ENCODE peak calls at places on chromosomes 6 and 20, in nine cellular contexts. V is endodermal cell, L is transverse colon, S is heart right ventricle, R is pancreas, B is psoas muscle, Q is brain microvascular endothelial cell, E is small intestine, Z is lower lobe of right lung. T is an unnamed sample. For H3K36me3, the result is how much of the 10 kb centered on the place peaks cover.

GRCh38 chr20:21373436-21373835 is 23.9 kb downstream of the NKX2-4 start:
- DNase-seq in V (no peak), L (no peak), S (no peak), R (no peak), B (no peak), Q (no peak), E (no peak), Z (no peak), T (no peak)

GRCh38 chr20:41154436-41155176 is 17.3 kb downstream of the PLCG1 start:
- DNase-seq in V (no peak), L (no peak), S (peak), R (no peak), B (peak), Q (no peak), E (no peak), Z (no peak), T (no peak)

GRCh38 chr20:23652371-23652770 is 14.6 kb upstream of the CST3 start:
- DNase-seq in V (no peak), L (no peak), S (no peak), R (no peak), B (no peak), Q (peak), E (no peak), Z (no peak), T (no peak)

GRCh38 chr20:25146976-25147375 is 48.5 kb upstream of the ENTPD6 start:
- DNase-seq in V (no peak), L (no peak), S (no peak), R (no peak), B (no peak), Q (no peak), E (no peak), Z (no peak), T (no peak)

GRCh38 chr6:68126089-68126749 is 508.9 kb upstream of the ADGRB3 start:
- DNase-seq in V (no peak), L (no peak), S (no peak), R (no peak), B (no peak), Q (no peak), E (no peak), Z (no peak), T (no peak)

GRCh38 chr6:119337252-119337651 is 12.3 kb downstream of the MAN1A1 start:
- DNase-seq in V (no peak), L (no peak), S (no peak), R (no peak), B (no peak), Q (no peak), E (no peak), Z (no peak), T (no peak)

GRCh38 chr6:9523462-9523861 is 891.4 kb downstream of the TFAP2A start:
- DNase-seq in V (no peak), L (no peak), S (no peak), R (no peak), B (no peak), Q (peak), E (no peak), Z (no peak), T (no peak)

GRCh38 chr20:9617940-9618339 is 103.5 kb downstream of the LAMP5 start:
- DNase-seq in V (peak), L (no peak), S (no peak), R (peak), B (no peak), Q (peak), E (peak), Z (no peak), T (no peak)

GRCh38 chr20:34344256-34344637 is 18.8 kb upstream of the ITCH start:
- DNase-seq in V (no peak), L (no peak), S (no peak), R (no peak), B (no peak), Q (no peak), E (no peak), Z (no peak), T (no peak)

GRCh38 chr20:41714030-41714429 is 95.9 kb upstream of the CHD6 start:
- DNase-seq in V (no peak), L (no peak), S (no peak), R (no peak), B (no peak), Q (no peak), E (no peak), Z (no peak), T (no peak)

GRCh38 chr20:5835870-5836269 is 85.7 kb downstream of the SHLD1 start:
- DNase-seq in V (no peak), L (no peak), S (no peak), R (no peak), B (no peak), Q (no peak), E (no peak), Z (no peak), T (no peak)

GRCh38 chr20:43812216-43812615 is 85.4 kb upstream of the GTSF1L start:
- DNase-seq in V (no peak), L (no peak), S (no peak), R (no peak), B (no peak), Q (no peak), E (no peak), Z (no peak), T (no peak)

GRCh38 chr6:158819213-158819976 is at the start of gene EZR:
- DNase-seq in V (peak), L (peak), S (peak), R (peak), B (peak), Q (peak), E (peak), Z (peak), T (no peak)

GRCh38 chr6:149331043-149331807 is 13.7 kb downstream of the TAB2 start:
- DNase-seq in V (no peak), L (no peak), S (no peak), R (no peak), B (no peak), Q (no peak), E (no peak), Z (no peak), T (no peak)

GRCh38 chr6:104589940-104590339 is 269.8 kb downstream of the HACE1 start:
- DNase-seq in V (no peak), L (no peak), S (no peak), R (no peak), B (no peak), Q (no peak), E (peak), Z (no peak), T (no peak)

GRCh38 chr6:106258726-106259125 is 66.8 kb downstream of the ATG5 start:
- DNase-seq in V (no peak), L (no peak), S (no peak), R (no peak), B (no peak), Q (no peak), E (no peak), Z (no peak), T (no peak)

GRCh38 chr20:63879264-63879663 is 14.2 kb downstream of the TPD52L2 start:
- DNase-seq in V (no peak), L (no peak), S (no peak), R (no peak), B (no peak), Q (no peak), E (no peak), Z (no peak), T (no peak)

GRCh38 chr20:568865-569415 is 25.4 kb upstream of the CSNK2A1 start:
- DNase-seq in V (peak), L (no peak), S (no peak), R (no peak), B (no peak), Q (no peak), E (no peak), Z (no peak), T (no peak)

GRCh38 chr20:61230166-61230565 is 21.9 kb upstream of the CDH4 start:
- DNase-seq in V (peak), L (no peak), S (no peak), R (no peak), B (no peak), Q (no peak), E (no peak), Z (no peak), T (no peak)
- H3K36me3 ChIP-seq in V (under half), L (under half), S (under half), R (under half), B (under half), Q (under half), E (under half), Z (under half), T (under half)

GRCh38 chr6:137216875-137217553 is 2.2 kb downstream of the IFNGR1 start:
- DNase-seq in V (no peak), L (no peak), S (no peak), R (peak), B (no peak), Q (no peak), E (peak), Z (no peak), T (no peak)
- H3K27ac ChIP-seq in V (no peak), L (peak), S (peak), R (no peak), B (peak), Q (no peak), E (peak), Z (peak), T (peak)

DNA sequence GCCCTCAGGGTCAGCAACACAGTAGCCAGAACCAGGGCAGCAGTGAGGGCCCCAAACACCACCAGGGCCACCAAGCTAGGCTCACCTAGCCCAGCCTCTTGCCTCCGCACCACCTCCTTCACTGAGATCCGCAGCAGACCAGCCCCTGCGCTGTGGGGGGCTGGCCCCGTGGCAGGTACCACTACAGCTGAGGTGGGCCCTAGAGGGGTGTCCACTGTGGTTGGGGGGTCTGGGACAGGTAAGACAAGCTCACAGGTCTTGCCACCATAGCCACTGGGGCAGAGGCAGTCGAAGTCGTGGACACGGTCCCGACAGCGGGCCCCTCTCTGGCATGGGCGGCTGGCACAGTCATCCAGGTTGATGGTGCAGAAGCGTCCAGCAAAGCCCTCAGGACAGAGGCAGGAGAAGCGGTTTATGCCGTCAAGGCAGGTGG is 4.6 kb downstream of the DLK2 start:
- DNase-seq in V (no peak), L (no peak), S (no peak), R (no peak), B (no peak), Q (no peak), E (no peak), Z (no peak), T (no peak)
- H3K36me3 ChIP-seq in V (under half), L (under half), S (under half), R (under half), B (half or more), Q (under half), E (under half), Z (half or more), T (under half)

GRCh38 chr20:1934578-1935573 is 39.7 kb downstream of the SIRPA start:
- DNase-seq in V (no peak), L (no peak), S (peak), R (no peak), B (peak), Q (peak), E (no peak), Z (no peak), T (peak)
- H3K27ac ChIP-seq in V (no peak), L (peak), S (peak), R (no peak), B (peak), Q (no peak), E (no peak), Z (peak), T (no peak)

T was measured in thoracic aorta.